ENCODE peak calls at places on chromosome 20, in five cellular contexts. Y, Q, O, E and H are unnamed samples.

GRCh38 chr20:36084897-36085617 is 69.5 kb upstream of the EPB41L1 start:
- DNase-seq in O (no peak), Y (no peak), Q (no peak), E (no peak), H (no peak)

GRCh38 chr20:47740225-47741184 is 44.8 kb downstream of the SULF2 start:
- DNase-seq in Q (no peak), E (no peak), O (no peak), Y (no peak), H (no peak)

GRCh38 chr20:2578430-2579192 is 42.2 kb downstream of the TMC2 start:
- DNase-seq in Q (no peak), Y (no peak), O (peak; percentile 32), E (no peak), H (no peak)

GRCh38 chr20:24379116-24379927 is 90.1 kb upstream of the SYNDIG1 start:
- DNase-seq in Y (no peak), Q (no peak), E (no peak), O (peak; percentile 37), H (no peak)

GRCh38 chr20:33351696-33352095 is 49.6 kb downstream of the CDK5RAP1 start:
- DNase-seq in O (no peak), E (no peak), Y (no peak), Q (no peak), H (no peak)

GRCh38 chr20:59831024-59831900 is 102.2 kb downstream of the SYCP2 start:
- DNase-seq in Y (no peak), O (peak; percentile 33), Q (no peak), E (no peak), H (no peak)

GRCh38 chr20:31674895-31675827 is 37.4 kb downstream of the COX4I2 start:
- DNase-seq in Q (peak; percentile 68), O (no peak), E (no peak), Y (peak; percentile 45), H (peak; percentile 26)

GRCh38 chr20:57587278-57587988 is 26.5 kb downstream of the PCK1 start:
- DNase-seq in Q (no peak), O (no peak), Y (no peak), E (no peak), H (no peak)

GRCh38 chr20:51861726-51862466 is 59.6 kb upstream of the SALL4 start:
- DNase-seq in Q (no peak), O (no peak), E (no peak), Y (no peak), H (no peak)

GRCh38 chr20:31675828-31676533 is 38.3 kb downstream of the COX4I2 start:
- DNase-seq in O (no peak), E (no peak), Q (peak; percentile 70), Y (peak; percentile 20), H (no peak)

GRCh38 chr20:2301164-2301622 is 5.4 kb downstream of the TGM3 start:
- DNase-seq in E (peak; percentile 45), Y (no peak), O (no peak), Q (no peak), H (peak; percentile 52)

GRCh38 chr20:52987295-52987694 is 15.1 kb downstream of the TSHZ2 start:
- DNase-seq in O (no peak), Y (no peak), E (no peak), Q (no peak), H (no peak)

GRCh38 chr20:57108742-57109141 is 157.7 kb downstream of the BMP7 start:
- DNase-seq in O (no peak), Q (no peak), E (no peak), Y (no peak), H (no peak)

GRCh38 chr20:48131581-48131980 is 346.3 kb upstream of the SULF2 start:
- DNase-seq in E (no peak), Q (no peak), O (no peak), Y (no peak), H (no peak)

GRCh38 chr20:60203451-60203850 is 245.2 kb downstream of the CDH26 start:
- DNase-seq in O (no peak), E (no peak), Q (no peak), Y (no peak), H (no peak)